ENCODE peak calls at places on chromosomes 6 and 20, in six cellular contexts. F is IMR-90, R is PC-9, D is mammary epithelial cell, C is endothelial cell of umbilical vein, A is astrocyte. T is an unnamed sample. For H4K20me1, the result is how much of the 10 kb centered on the place peaks cover.

GRCh38 chr6:1814279-1814678 is 204.6 kb downstream of the FOXC1 start:
- DNase-seq in D (no peak), C (no peak), R (no peak), A (no peak), F (no peak), T (no peak)

GRCh38 chr6:153989989-153990388 is 49.1 kb upstream of the OPRM1 start:
- DNase-seq in D (no peak), F (no peak), C (no peak), A (no peak), R (no peak), T (no peak)

GRCh38 chr20:3801846-3802245 is 5.7 kb downstream of the CDC25B start:
- DNase-seq in D (no peak), R (no peak), C (no peak), F (no peak), A (no peak), T (no peak)

GRCh38 chr20:35556871-35557270 is 15.0 kb downstream of the ERGIC3 start:
- DNase-seq in D (no peak), R (no peak), F (no peak), A (no peak), C (no peak), T (no peak)

GRCh38 chr20:35729283-35729807 is 12.7 kb downstream of the RBM39 start:
- DNase-seq in A (no peak), R (no peak), F (no peak), C (no peak), D (no peak), T (no peak)

GRCh38 chr6:112439010-112439409 is 91.9 kb downstream of the RFPL4B start:
- DNase-seq in R (no peak), D (no peak), C (no peak), A (peak), F (no peak), T (peak)

GRCh38 chr6:158131926-158132325 is 36.1 kb downstream of the SERAC1 start:
- DNase-seq in A (no peak), F (peak), D (peak), R (no peak), C (peak), T (peak)

GRCh38 chr6:13163161-13163944 is 165.0 kb downstream of the TBC1D7 start:
- DNase-seq in A (no peak), R (no peak), F (no peak), D (no peak), C (no peak), T (no peak)

GRCh38 chr6:166687538-166688259 is 60.6 kb upstream of the RPS6KA2 start:
- DNase-seq in F (no peak), D (no peak), R (no peak), C (no peak), A (no peak), T (no peak)

GRCh38 chr20:48057739-48058138 is 272.5 kb upstream of the SULF2 start:
- DNase-seq in C (no peak), A (no peak), R (no peak), F (no peak), D (no peak), T (no peak)

GRCh38 chr6:98835149-98836024 is 1.0 kb downstream of the POU3F2 start:
- DNase-seq in A (peak), D (no peak), R (no peak), F (no peak), C (no peak), T (no peak)

GRCh38 chr20:2709205-2709981 is 16.8 kb downstream of the EBF4 start:
- DNase-seq in F (no peak), D (no peak), R (no peak), C (no peak), A (no peak), T (no peak)

GRCh38 chr6:158645064-158646022 is 800 bp upstream of the DYNLT1 start:
- DNase-seq in A (no peak), C (no peak), F (no peak), R (peak), D (peak), T (no peak)

GRCh38 chr6:26401987-26402658 is at the start of gene BTN3A1:
- DNase-seq in C (peak), R (peak), D (peak), A (peak), F (peak), T (peak)

GRCh38 chr20:13147971-13148370 is 73.1 kb upstream of the ISM1 start:
- DNase-seq in D (no peak), C (no peak), F (no peak), R (no peak), A (no peak), T (no peak)

GRCh38 chr20:44863661-44864060 is 21.8 kb upstream of the YWHAB start:
- DNase-seq in A (no peak), D (no peak), F (no peak), C (no peak), R (no peak), T (no peak)

GRCh38 chr6:109498049-109498448 is 15.0 kb upstream of the ZBTB24 start:
- DNase-seq in C (no peak), R (no peak), D (no peak), F (no peak), A (no peak), T (no peak)

GRCh38 chr20:45484676-45485075 is 15.1 kb downstream of the WFDC2 start:
- DNase-seq in R (no peak), C (no peak), D (no peak), F (no peak), A (no peak), T (no peak)

GRCh38 chr6:168884050-168884645 is 369.5 kb downstream of the THBS2 start:
- DNase-seq in D (no peak), R (no peak), F (no peak), C (no peak), A (no peak), T (no peak)

GRCh38 chr6:168102093-168102985 is 23.3 kb upstream of the FRMD1 start:
- DNase-seq in A (no peak), R (no peak), F (no peak), C (no peak), D (no peak), T (no peak)

GRCh38 chr6:26416288-26416687 is 14.2 kb downstream of the BTN3A1 start:
- DNase-seq in F (no peak), D (no peak), A (no peak), C (no peak), R (no peak), T (no peak)

GRCh38 chr6:159700970-159701369 is 7.9 kb upstream of the SOD2 start:
- DNase-seq in R (no peak), F (peak), A (peak), D (no peak), C (no peak), T (peak)

GRCh38 chr6:82396964-82397761 is 33.5 kb downstream of the TPBG start:
- DNase-seq in C (no peak), A (peak), F (peak), D (peak), R (peak), T (peak)

GRCh38 chr20:41052742-41053419 is 24.3 kb downstream of the TOP1 start:
- DNase-seq in R (no peak), D (no peak), A (peak), C (peak), F (peak), T (peak)
- H4K20me1 ChIP-seq in R (half or more), D (under half), A (half or more), C (under half), F (half or more), T (under half)

GRCh38 chr6:34526992-34527728 is 29.0 kb downstream of the SPDEF start:
- DNase-seq in C (peak), R (peak), F (peak), D (peak), A (peak), T (peak)

GRCh38 chr6:34525431-34526175 is 30.5 kb downstream of the SPDEF start:
- DNase-seq in C (no peak), R (no peak), F (no peak), A (no peak), D (no peak), T (no peak)

GRCh38 chr6:34524989-34525388 is 31.1 kb downstream of the SPDEF start:
- DNase-seq in R (no peak), F (no peak), D (no peak), A (no peak), C (no peak), T (no peak)

GRCh38 chr6:34527751-34528670 is 28.1 kb downstream of the SPDEF start:
- DNase-seq in A (no peak), R (no peak), F (no peak), D (no peak), C (no peak), T (no peak)

DNA sequence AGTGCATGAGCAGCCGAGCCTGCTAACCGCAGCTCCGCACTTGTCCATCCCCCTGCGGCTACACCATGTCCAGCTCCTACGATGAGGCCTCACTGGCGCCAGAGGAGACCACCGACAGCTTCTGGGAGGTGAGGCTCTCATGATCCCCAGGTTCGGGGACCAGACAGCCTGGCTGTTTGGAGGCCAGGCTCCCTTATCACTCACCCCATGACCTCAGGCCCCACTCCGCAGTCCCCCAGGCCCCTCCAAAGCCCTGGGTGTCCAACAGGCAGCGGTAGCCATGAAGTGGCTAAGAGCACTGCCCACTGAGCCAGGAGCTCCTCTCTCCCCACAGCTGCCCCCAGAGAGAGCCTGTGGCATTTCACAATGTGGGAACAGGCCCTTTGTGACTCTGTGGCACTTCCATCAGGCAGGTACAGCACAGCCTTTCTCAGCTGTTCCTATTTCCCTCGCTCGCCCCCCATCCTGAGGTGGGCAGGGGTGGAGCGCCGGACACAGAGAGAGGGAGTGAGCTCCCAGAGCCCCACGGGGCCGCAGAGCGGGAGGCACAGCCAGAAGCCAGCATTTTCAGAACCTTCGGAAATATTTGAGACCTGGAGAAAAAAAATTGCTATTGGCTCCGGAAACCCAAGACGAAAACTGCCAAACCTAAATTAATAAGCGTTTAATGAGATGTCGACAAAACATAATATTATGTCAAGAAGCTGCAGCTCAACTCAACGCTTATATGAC is 29.7 kb downstream of the SPDEF start:
- DNase-seq in A (no peak), C (no peak), F (no peak), D (no peak), R (no peak), T (no peak)
- H3K4me3 ChIP-seq in A (peak), C (no peak), F (peak), D (no peak), R (peak), T (peak)

GRCh38 chr6:15337584-15337981 is 91.7 kb downstream of the JARID2 start:
- DNase-seq in A (no peak), D (no peak), F (no peak), C (no peak), R (no peak), T (no peak)

GRCh38 chr6:15336905-15337583 is 91.2 kb downstream of the JARID2 start:
- DNase-seq in D (no peak), F (no peak), C (no peak), R (no peak), A (no peak), T (no peak)

GRCh38 chr6:15340775-15341174 is 94.9 kb downstream of the JARID2 start:
- DNase-seq in R (no peak), D (no peak), C (peak), F (no peak), A (no peak), T (no peak)

GRCh38 chr6:15340105-15340601 is 94.3 kb downstream of the JARID2 start:
- DNase-seq in R (no peak), A (no peak), F (no peak), C (no peak), D (no peak), T (no peak)

DNA sequence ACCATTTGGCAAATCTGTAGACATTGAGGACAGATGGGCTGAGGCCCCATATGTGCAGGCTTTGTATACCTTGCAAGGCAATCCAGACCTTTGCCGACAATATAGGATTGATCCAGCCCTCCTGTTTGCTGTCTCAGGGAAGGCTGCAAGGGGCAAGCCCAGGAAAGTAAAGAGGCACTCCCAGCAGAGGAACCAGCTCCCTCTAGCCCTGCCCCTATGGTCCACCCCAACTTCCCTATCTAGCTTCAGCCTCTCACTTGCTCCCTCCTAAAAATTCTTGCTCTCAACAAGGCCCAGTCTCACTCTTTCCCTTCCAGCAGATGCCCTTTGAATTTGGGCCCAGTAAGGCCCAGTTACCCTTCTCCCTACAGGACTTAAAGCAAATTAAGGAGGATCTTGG is 92.6 kb downstream of the JARID2 start:
- DNase-seq in A (no peak), D (no peak), C (no peak), R (no peak), F (no peak), T (no peak)
- H4K20me1 ChIP-seq in A (half or more), D (under half), C (under half), R (under half), F (half or more), T (under half)

DNA sequence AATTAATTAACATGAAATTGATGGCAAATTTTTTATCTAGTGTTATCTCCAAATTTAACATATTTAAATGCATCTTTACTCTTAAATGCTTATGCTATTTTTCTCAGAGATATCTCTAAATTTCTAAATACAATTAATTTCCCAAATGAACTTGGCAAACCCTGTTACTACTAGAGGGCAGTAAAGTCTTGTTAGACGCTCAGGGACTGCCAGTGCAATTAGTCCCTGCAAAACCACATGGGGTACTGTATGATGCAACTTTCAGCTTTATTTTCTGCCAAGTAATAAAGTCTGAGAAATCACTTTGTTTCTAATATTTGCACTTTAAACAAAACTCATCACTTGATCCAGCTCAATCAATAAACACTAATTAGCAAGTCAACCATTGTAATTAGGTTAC is 76.0 kb upstream of the ADGRB3 start:
- DNase-seq in R (no peak), C (no peak), A (no peak), F (no peak), D (no peak), T (no peak)
- H3K4me3 ChIP-seq in R (no peak), C (no peak), A (no peak), F (no peak), D (no peak), T (no peak)

GRCh38 chr20:52305843-52306242 is 114.3 kb upstream of the ZFP64 start:
- DNase-seq in D (no peak), A (no peak), R (no peak), F (no peak), C (no peak), T (no peak)
- H4K20me1 ChIP-seq in D (under half), A (under half), R (under half), F (under half), C (under half), T (under half)

GRCh38 chr6:107704377-107705013 is 119.6 kb downstream of the SCML4 start:
- DNase-seq in F (peak), A (peak), D (no peak), R (peak), C (peak), T (peak)
- H3K4me3 ChIP-seq in F (no peak), A (no peak), D (no peak), R (no peak), C (no peak), T (peak)

T was measured in GM23248.